ENCODE peak calls at places on chromosomes 5 and 9, in four cellular contexts. U is omental fat pad, V is A549, F is AG08395. D is an unnamed sample.

GRCh38 chr5:159448-160172 is 31.7 kb upstream of the LRRC14B start:
- DNase-seq in U (no peak), V (no peak), F (peak; percentile 27), D (no peak)

GRCh38 chr5:122442938-122443337 is 130.9 kb downstream of the SNCAIP start:
- DNase-seq in U (no peak), V (no peak), F (no peak), D (no peak)

GRCh38 chr9:38417003-38417965 is 7.0 kb downstream of the IGFBPL1 start:
- DNase-seq in U (no peak), V (peak; percentile 48), F (no peak), D (peak; percentile 74)

GRCh38 chr5:123505633-123506032 is 6.3 kb upstream of the CSNK1G3 start:
- DNase-seq in U (no peak), V (no peak), F (no peak), D (no peak)

GRCh38 chr9:2241875-2242741 is 227.0 kb downstream of the SMARCA2 start:
- DNase-seq in U (peak; percentile 50), V (peak; percentile 90), F (peak; percentile 81), D (peak; percentile 93)

GRCh38 chr5:28766565-28767158 is 1728.3 kb upstream of the CDH9 start:
- DNase-seq in U (no peak), V (peak; percentile 67), F (no peak), D (peak; percentile 13)

GRCh38 chr5:153496835-153497234 is 6.4 kb downstream of the GRIA1 start:
- DNase-seq in U (no peak), V (peak; percentile 7), F (peak; percentile 55), D (no peak)

GRCh38 chr9:95907794-95908193 is 32.3 kb downstream of the ERCC6L2 start:
- DNase-seq in U (no peak), V (no peak), F (no peak), D (no peak)

GRCh38 chr9:89078860-89079259 is 87.6 kb downstream of the S1PR3 start:
- DNase-seq in U (no peak), V (no peak), F (peak; percentile 47), D (no peak)

GRCh38 chr9:4680178-4680535 is 788 bp downstream of the CDC37L1 start:
- DNase-seq in U (no peak), V (no peak), F (no peak), D (no peak)

GRCh38 chr5:448061-448765 is 5.2 kb downstream of the EXOC3 start:
- DNase-seq in U (no peak), V (no peak), F (no peak), D (no peak)

GRCh38 chr5:158451203-158451982 is 592.4 kb upstream of the CLINT1 start:
- DNase-seq in U (no peak), V (no peak), F (no peak), D (no peak)

GRCh38 chr9:113783475-113783874 is 92.6 kb upstream of the ZNF618 start:
- DNase-seq in U (no peak), V (no peak), F (no peak), D (no peak)

GRCh38 chr5:147690595-147690994 is 91.9 kb downstream of the JAKMIP2 start:
- DNase-seq in U (no peak), V (peak; percentile 13), F (no peak), D (no peak)

GRCh38 chr9:89433826-89434225 is 64.1 kb downstream of the SEMA4D start:
- DNase-seq in U (no peak), V (no peak), F (peak; percentile 90), D (no peak)

D was measured in NT2/D1.